ENCODE peak calls at places on chromosomes 11 and 22, in six cellular contexts. G, S, Y, V, O and P are unnamed samples.

GRCh38 chr11:20011294-20011951 is 148.9 kb downstream of the DBX1 start:
- DNase-seq in O (no peak), G (no peak), V (peak; percentile 44), Y (no peak), S (no peak), P (no peak)

GRCh38 chr11:20610825-20611224 is 11.4 kb downstream of the SLC6A5 start:
- DNase-seq in V (no peak), O (no peak), Y (no peak), S (no peak), G (no peak), P (no peak)

GRCh38 chr11:36475192-36475591 is 34.9 kb downstream of the TRAF6 start:
- DNase-seq in G (no peak), O (no peak), V (no peak), Y (no peak), S (no peak), P (no peak)

GRCh38 chr11:19093976-19094375 is 23.0 kb upstream of the ZDHHC13 start:
- DNase-seq in O (no peak), G (no peak), Y (peak; percentile 57), V (peak; percentile 32), S (no peak), P (no peak)

GRCh38 chr11:30106222-30106621 is 89.4 kb upstream of the KCNA4 start:
- DNase-seq in V (no peak), O (no peak), G (no peak), S (no peak), Y (no peak), P (no peak)

GRCh38 chr22:36790648-36791047 is 14.7 kb upstream of the IFT27 start:
- DNase-seq in O (no peak), V (no peak), S (peak; percentile 52), G (no peak), Y (peak; percentile 59), P (peak; percentile 68)

GRCh38 chr22:39468487-39469325 is 11.9 kb downstream of the MGAT3 start:
- DNase-seq in V (no peak), G (no peak), S (no peak), Y (no peak), O (no peak), P (no peak)

GRCh38 chr11:110415081-110415480 is 14.7 kb upstream of the FDX1 start:
- DNase-seq in V (no peak), S (no peak), O (no peak), Y (no peak), G (no peak), P (no peak)

GRCh38 chr22:11605468-11605981 is 3922.5 kb upstream of the OR11H1 start:
- DNase-seq in S (no peak), G (no peak), O (no peak), Y (no peak), V (no peak), P (no peak)

GRCh38 chr11:911031-911889 is 650 bp upstream of the CHID1 start:
- DNase-seq in V (peak; percentile 77), S (peak; percentile 75), O (no peak), Y (peak; percentile 41), G (peak; percentile 58), P (peak; percentile 61)

GRCh38 chr11:35944503-35945136 is 758 bp downstream of the LDLRAD3 start:
- DNase-seq in V (peak; percentile 30), Y (peak; percentile 13), G (no peak), S (no peak), O (no peak), P (no peak)

GRCh38 chr11:93817426-93818348 is 32.7 kb downstream of the VSTM5 start:
- DNase-seq in G (no peak), V (peak; percentile 27), S (no peak), Y (peak; percentile 55), O (no peak), P (no peak)

GRCh38 chr22:27113211-27114030 is 456.0 kb downstream of the MIAT start:
- DNase-seq in G (no peak), Y (peak; percentile 57), V (peak; percentile 89), O (no peak), S (no peak), P (peak; percentile 9)

GRCh38 chr11:73907191-73907590 is 30.4 kb downstream of the PAAF1 start:
- DNase-seq in Y (peak; percentile 14), G (no peak), O (no peak), V (peak; percentile 64), S (no peak), P (peak; percentile 39)

GRCh38 chr11:119673389-119674336 is 55.3 kb downstream of the NECTIN1 start:
- DNase-seq in G (peak; percentile 33), O (no peak), Y (no peak), S (peak; percentile 86), V (no peak), P (peak; percentile 81)

GRCh38 chr11:70467196-70468085 is 69.1 kb downstream of the CTTN start:
- DNase-seq in G (peak; percentile 59), O (no peak), Y (peak; percentile 70), V (peak; percentile 54), S (peak; percentile 72), P (peak; percentile 78)

GRCh38 chr11:46547579-46547978 is 46.2 kb downstream of the AMBRA1 start:
- DNase-seq in O (no peak), S (no peak), G (no peak), V (no peak), Y (no peak), P (no peak)

GRCh38 chr11:91513734-91514133 is 710.9 kb upstream of the FAT3 start:
- DNase-seq in Y (no peak), G (no peak), S (no peak), V (no peak), O (no peak), P (no peak)
- TF ChIP-seq CTCF in Y (peak; percentile 51), G (peak; percentile 9), S (no peak), V (no peak), O (peak; percentile 27), P (no peak)

GRCh38 chr22:20027966-20028854 is 7.3 kb downstream of the TANGO2 start:
- DNase-seq in G (peak; percentile 29), Y (no peak), O (no peak), S (no peak), V (peak; percentile 28), P (peak; percentile 44)
- TF ChIP-seq CTCF in G (peak; percentile 50), Y (peak; percentile 58), O (peak; percentile 27), S (peak; percentile 29), V (peak; percentile 41), P (peak; percentile 56)

GRCh38 chr11:112354364-112354763 is 93.7 kb upstream of the PLET1 start:
- DNase-seq in V (no peak), O (no peak), G (no peak), Y (no peak), S (no peak), P (no peak)

GRCh38 chr11:112357488-112357887 is 96.8 kb upstream of the PLET1 start:
- DNase-seq in O (no peak), V (no peak), G (no peak), S (no peak), Y (no peak), P (no peak)

GRCh38 chr11:112352907-112353306 is 92.2 kb upstream of the PLET1 start:
- DNase-seq in S (no peak), V (peak; percentile 11), Y (no peak), G (no peak), O (no peak), P (no peak)

GRCh38 chr11:112361396-112361795 is 100.7 kb upstream of the PLET1 start:
- DNase-seq in O (no peak), Y (no peak), S (no peak), G (no peak), V (no peak), P (no peak)

DNA sequence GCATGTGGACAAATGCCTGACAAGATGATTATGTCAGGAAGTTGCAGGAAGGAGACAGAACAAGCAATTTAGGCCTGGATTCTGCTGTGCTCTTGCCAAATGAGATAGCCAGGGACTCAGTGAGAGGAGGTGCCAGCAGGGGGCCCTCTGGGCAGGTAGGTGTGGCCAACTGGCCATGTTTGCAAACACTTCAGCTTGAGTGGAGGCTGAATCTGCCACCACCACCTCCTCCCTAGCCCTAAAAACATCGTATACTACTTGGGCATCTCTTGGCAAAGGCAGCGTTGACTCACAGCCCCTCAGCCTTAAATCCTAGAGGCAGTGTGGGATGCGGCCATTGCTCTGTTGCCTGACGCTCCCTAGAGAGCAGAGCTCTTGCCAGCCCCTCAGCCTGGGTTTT is 95.1 kb upstream of the PLET1 start:
- DNase-seq in O (no peak), S (no peak), G (peak; percentile 13), Y (no peak), V (peak; percentile 25), P (peak; percentile 24)
- TF ChIP-seq CTCF in O (peak; percentile 20), S (peak; percentile 25), G (peak; percentile 29), Y (peak; percentile 40), V (peak; percentile 41), P (no peak)

GRCh38 chr22:22380098-22381030 is 128.2 kb downstream of the ZNF280B start:
- DNase-seq in V (no peak), O (no peak), S (peak; percentile 32), G (no peak), Y (no peak), P (peak; percentile 27)
- TF ChIP-seq CTCF in V (no peak), O (no peak), S (peak; percentile 38), G (peak; percentile 13), Y (peak; percentile 31), P (peak; percentile 11)

GRCh38 chr11:128911239-128911638 is 20.1 kb downstream of the KCNJ5 start:
- DNase-seq in G (no peak), S (no peak), Y (no peak), O (no peak), V (no peak), P (no peak)
- TF ChIP-seq CTCF in G (no peak), S (no peak), Y (no peak), O (no peak), V (no peak), P (no peak)

DNA sequence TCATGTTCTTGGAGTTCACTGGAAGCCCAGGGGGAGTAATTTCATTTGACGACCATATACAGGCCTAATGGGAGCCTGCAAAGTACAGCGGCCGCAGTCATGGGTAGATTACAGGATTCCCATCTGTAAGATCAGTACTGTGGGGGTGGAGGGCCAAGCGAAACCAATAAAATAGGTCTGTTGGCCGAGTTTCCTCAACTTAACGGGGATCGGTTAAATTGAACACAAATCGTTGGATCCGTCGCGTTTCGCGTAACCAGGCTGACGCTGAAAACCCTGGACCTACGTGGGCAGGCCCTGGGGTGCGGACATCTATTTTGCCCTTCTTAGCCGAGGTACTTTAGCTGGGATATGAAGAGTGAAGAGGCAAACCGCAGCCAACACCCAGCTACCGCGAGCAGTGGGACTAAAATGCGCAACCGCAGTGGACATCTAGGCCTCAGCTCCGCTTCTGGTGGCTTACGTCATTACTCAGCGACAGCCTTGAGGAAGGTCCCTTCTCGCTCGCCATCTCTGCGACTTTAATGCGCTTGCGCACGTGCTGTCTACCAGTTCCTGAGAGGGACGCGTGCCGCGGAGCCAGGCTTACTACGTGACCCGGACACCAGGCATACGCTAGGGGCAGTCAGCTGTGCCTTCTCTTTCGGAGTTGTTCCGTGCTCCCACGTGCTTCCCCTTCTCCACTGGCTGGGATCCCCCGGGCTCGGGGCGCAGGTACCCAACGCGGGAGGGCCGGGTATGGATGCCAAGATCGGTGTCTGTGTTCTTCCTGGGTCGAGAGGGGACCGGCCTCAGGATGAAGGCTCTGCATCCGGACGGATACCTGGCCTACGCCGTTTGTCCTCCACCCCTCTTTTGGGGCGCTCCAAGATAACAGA is at the start of gene NAT10:
- DNase-seq in O (peak; percentile 74), Y (peak; percentile 97), G (peak; percentile 97), S (peak; percentile 89), V (peak; percentile 99), P (peak; percentile 98)
- TF ChIP-seq CTCF in O (no peak), Y (no peak), G (peak; percentile 23), S (no peak), V (no peak), P (no peak)